ENCODE peak calls at places on chromosome 21, in nine cellular contexts. L is pulmonary artery endothelial cell; C is KBM-7; K is stimulated activated effector memory CD8-positive, alpha-beta T cell treated with anti-CD3 and anti-CD28 coated beads, Interleukin-12 subunit alpha, Interleukin-12 subunit beta, amount 100 ng/mL, for 72 hours; Q is omental fat pad; B is COR-L47; M is BE2C; D is iPS DF 19.7; E is type B pancreatic cell. U is an unnamed sample.

GRCh38 chr21:39384674-39385298 is 35.9 kb upstream of the HMGN1 start:
- DNase-seq in L (no peak), C (no peak), K (no peak), Q (no peak), B (no peak), M (no peak), D (no peak), E (no peak), U (no peak)

GRCh38 chr21:29987762-29988161 is 48.0 kb upstream of the GRIK1 start:
- DNase-seq in L (no peak), C (no peak), K (no peak), Q (no peak), B (no peak), M (no peak), D (no peak), E (no peak), U (no peak)

GRCh38 chr21:37871121-37871862 is 45.0 kb downstream of the KCNJ6 start:
- DNase-seq in L (no peak), C (no peak), K (no peak), Q (no peak), B (no peak), M (no peak), D (no peak), E (no peak), U (no peak)

GRCh38 chr21:42777757-42778344 is 101.5 kb downstream of the WDR4 start:
- DNase-seq in L (no peak), C (no peak), K (no peak), Q (no peak), B (no peak), M (no peak), D (no peak), E (no peak), U (no peak)

GRCh38 chr21:38177919-38178652 is 78.7 kb upstream of the KCNJ15 start:
- DNase-seq in L (no peak), C (no peak), K (no peak), Q (no peak), B (no peak), M (no peak), D (no peak), E (no peak), U (no peak)

GRCh38 chr21:35829014-35829525 is 231.3 kb downstream of the SETD4 start:
- DNase-seq in L (no peak), C (peak; percentile 38), K (no peak), Q (no peak), B (peak; percentile 28), M (no peak), D (no peak), E (no peak), U (no peak)

GRCh38 chr21:39106881-39107462 is 76.3 kb downstream of the PSMG1 start:
- DNase-seq in L (no peak), C (no peak), K (no peak), Q (no peak), B (no peak), M (no peak), D (no peak), E (peak; percentile 37), U (peak; percentile 58)

GRCh38 chr21:20023199-20023598 is 975.0 kb upstream of the NCAM2 start:
- DNase-seq in L (no peak), C (no peak), K (no peak), Q (no peak), B (no peak), M (no peak), D (no peak), E (no peak), U (no peak)

GRCh38 chr21:41064325-41064724 is 103.6 kb upstream of the BACE2 start:
- DNase-seq in L (no peak), C (no peak), K (no peak), Q (no peak), B (no peak), M (no peak), D (no peak), E (no peak), U (no peak)

GRCh38 chr21:46477765-46478164 is 19.1 kb downstream of the DIP2A start:
- DNase-seq in L (no peak), C (no peak), K (no peak), Q (no peak), B (no peak), M (no peak), D (no peak), E (no peak), U (no peak)

GRCh38 chr21:35366348-35367085 is 317.4 kb upstream of the RUNX1 start:
- DNase-seq in L (no peak), C (no peak), K (no peak), Q (no peak), B (no peak), M (no peak), D (no peak), E (no peak), U (no peak)

GRCh38 chr21:34992736-34993135 is 56.4 kb downstream of the RUNX1 start:
- DNase-seq in L (no peak), C (no peak), K (no peak), Q (peak; percentile 48), B (no peak), M (no peak), D (no peak), E (no peak), U (peak; percentile 84)

GRCh38 chr21:27513825-27514224 is 546.9 kb upstream of the ADAMTS5 start:
- DNase-seq in L (no peak), C (no peak), K (no peak), Q (no peak), B (no peak), M (no peak), D (no peak), E (no peak), U (no peak)

GRCh38 chr21:45639206-45640000 is 4.1 kb upstream of the PCBP3 start:
- DNase-seq in L (no peak), C (no peak), K (peak; percentile 38), Q (no peak), B (no peak), M (no peak), D (no peak), E (no peak), U (no peak)

GRCh38 chr21:37338671-37339526 is 27.7 kb upstream of the DYRK1A start:
- DNase-seq in L (peak; percentile 66), C (peak; percentile 29), K (no peak), Q (no peak), B (no peak), M (peak; percentile 81), D (no peak), E (no peak), U (no peak)

GRCh38 chr21:35619184-35619583 is 441.1 kb downstream of the SETD4 start:
- DNase-seq in L (no peak), C (no peak), K (no peak), Q (no peak), B (no peak), M (no peak), D (no peak), E (no peak), U (no peak)

GRCh38 chr21:33968082-33968997 is 52.7 kb upstream of the ATP5PO start:
- DNase-seq in L (peak; percentile 81), C (no peak), K (no peak), Q (no peak), B (peak; percentile 10), M (peak; percentile 39), D (peak; percentile 25), E (no peak), U (no peak)

GRCh38 chr21:45910548-45911221 is 70.9 kb upstream of the COL6A1 start:
- DNase-seq in L (no peak), C (no peak), K (no peak), Q (no peak), B (peak; percentile 35), M (peak; percentile 75), D (no peak), E (no peak), U (no peak)

GRCh38 chr21:29403291-29403690 is 104.6 kb downstream of the BACH1 start:
- DNase-seq in L (no peak), C (no peak), K (no peak), Q (no peak), B (no peak), M (no peak), D (no peak), E (no peak), U (no peak)

GRCh38 chr21:46376856-46377453 is 53.0 kb downstream of the PCNT start:
- DNase-seq in L (no peak), C (no peak), K (no peak), Q (no peak), B (no peak), M (no peak), D (no peak), E (no peak), U (no peak)

GRCh38 chr21:22399717-22400520 is 1401.7 kb downstream of the NCAM2 start:
- DNase-seq in L (no peak), C (no peak), K (no peak), Q (no peak), B (no peak), M (no peak), D (no peak), E (no peak), U (no peak)

GRCh38 chr21:16072692-16073091 is 342.9 kb downstream of the USP25 start:
- DNase-seq in L (no peak), C (no peak), K (no peak), Q (no peak), B (no peak), M (no peak), D (no peak), E (no peak), U (no peak)

GRCh38 chr21:25901580-25901979 is 166.8 kb downstream of the GABPA start:
- DNase-seq in L (no peak), C (no peak), K (no peak), Q (no peak), B (no peak), M (no peak), D (no peak), E (no peak), U (no peak)

GRCh38 chr21:25809013-25809412 is 74.2 kb downstream of the GABPA start:
- DNase-seq in L (no peak), C (no peak), K (no peak), Q (no peak), B (no peak), M (no peak), D (no peak), E (no peak), U (no peak)

GRCh38 chr21:16307256-16307655 is 577.5 kb downstream of the USP25 start:
- DNase-seq in L (no peak), C (no peak), K (no peak), Q (no peak), B (no peak), M (no peak), D (no peak), E (no peak), U (no peak)

GRCh38 chr21:32256873-32257620 is 21.8 kb downstream of the MIS18A start:
- DNase-seq in L (peak; percentile 84), C (no peak), K (no peak), Q (no peak), B (peak; percentile 89), M (peak; percentile 84), D (no peak), E (no peak), U (peak; percentile 84)